ENCODE peak calls at places on chromosome 2, in ten cellular contexts. X is K562, D is mucosa of descending colon, R is IMR-90, U is body of pancreas, P is upper lobe of right lung, C is left lung, S is adrenal gland, Q is neuronal stem cell, F is Peyer's patch. N is an unnamed sample.

GRCh38 chr2:1671916-1672315 is 72.4 kb downstream of the PXDN start:
- DNase-seq in X (no peak), D (no peak), R (no peak), U (no peak), P (no peak), C (no peak), S (no peak), Q (no peak), F (no peak), N (no peak)

GRCh38 chr2:65075605-65076344 is 19.6 kb downstream of the CEP68 start:
- DNase-seq in X (peak; percentile 35), D (peak; percentile 77), R (no peak), U (no peak), P (no peak), C (no peak), S (no peak), Q (no peak), F (peak; percentile 9), N (no peak)

GRCh38 chr2:25933622-25934021 is 48.7 kb downstream of the KIF3C start:
- DNase-seq in X (no peak), D (no peak), R (no peak), U (no peak), P (no peak), C (no peak), S (no peak), Q (no peak), F (no peak), N (no peak)

GRCh38 chr2:85579266-85579935 is 2.0 kb downstream of the VAMP8 start:
- DNase-seq in X (no peak), D (no peak), R (no peak), U (no peak), P (no peak), C (no peak), S (no peak), Q (no peak), F (no peak), N (no peak)

GRCh38 chr2:29165362-29166236 is 50.4 kb downstream of the CLIP4 start:
- DNase-seq in X (no peak), D (no peak), R (peak; percentile 93), U (no peak), P (no peak), C (no peak), S (no peak), Q (no peak), F (no peak), N (peak; percentile 15)

GRCh38 chr2:195407782-195408181 is 249.2 kb upstream of the SLC39A10 start:
- DNase-seq in X (no peak), D (no peak), R (peak; percentile 66), U (no peak), P (no peak), C (no peak), S (no peak), Q (no peak), F (no peak), N (no peak)

GRCh38 chr2:177239934-177240600 is 24.5 kb downstream of the NFE2L2 start:
- DNase-seq in X (no peak), D (peak; percentile 73), R (peak; percentile 49), U (no peak), P (no peak), C (no peak), S (peak; percentile 65), Q (no peak), F (peak; percentile 57), N (peak; percentile 66)

GRCh38 chr2:149055751-149056150 is 17.3 kb downstream of the LYPD6B start:
- DNase-seq in X (no peak), D (no peak), R (no peak), U (no peak), P (no peak), C (no peak), S (no peak), Q (no peak), F (no peak), N (no peak)

GRCh38 chr2:164430166-164430783 is 191.0 kb downstream of the GRB14 start:
- DNase-seq in X (no peak), D (peak; percentile 42), R (peak; percentile 38), U (peak; percentile 20), P (no peak), C (no peak), S (no peak), Q (peak; percentile 43), F (no peak), N (peak; percentile 25)

GRCh38 chr2:223989206-223989859 is 32.1 kb downstream of the MRPL44 start:
- DNase-seq in X (peak; percentile 8), D (peak; percentile 71), R (no peak), U (peak; percentile 45), P (no peak), C (no peak), S (no peak), Q (no peak), F (no peak), N (no peak)

GRCh38 chr2:39563572-39563971 is 102.1 kb upstream of the TMEM178A start:
- DNase-seq in X (no peak), D (no peak), R (no peak), U (no peak), P (no peak), C (no peak), S (no peak), Q (no peak), F (no peak), N (no peak)

GRCh38 chr2:11738589-11739436 is 7.6 kb upstream of the LPIN1 start:
- DNase-seq in X (peak; percentile 36), D (peak; percentile 54), R (peak; percentile 87), U (peak; percentile 56), P (peak; percentile 83), C (no peak), S (peak; percentile 92), Q (no peak), F (peak; percentile 42), N (no peak)

GRCh38 chr2:129765326-129766158 is 213.9 kb upstream of the RAB6C start:
- DNase-seq in X (no peak), D (no peak), R (no peak), U (no peak), P (no peak), C (no peak), S (no peak), Q (no peak), F (no peak), N (no peak)

GRCh38 chr2:172096661-172097547 is 5.8 kb downstream of the DLX2 start:
- DNase-seq in X (no peak), D (no peak), R (peak; percentile 39), U (no peak), P (no peak), C (no peak), S (no peak), Q (peak; percentile 33), F (no peak), N (no peak)

GRCh38 chr2:212843409-212844199 is 305.0 kb upstream of the ERBB4 start:
- DNase-seq in X (no peak), D (no peak), R (peak; percentile 91), U (no peak), P (no peak), C (no peak), S (no peak), Q (no peak), F (no peak), N (no peak)

GRCh38 chr2:26515771-26516170 is 37.8 kb upstream of the OTOF start:
- DNase-seq in X (no peak), D (no peak), R (no peak), U (no peak), P (no peak), C (no peak), S (no peak), Q (no peak), F (no peak), N (no peak)

GRCh38 chr2:216536725-216537124 is 38.1 kb downstream of the RPL37A start:
- DNase-seq in X (no peak), D (no peak), R (peak; percentile 74), U (no peak), P (no peak), C (no peak), S (peak; percentile 22), Q (no peak), F (no peak), N (no peak)

DNA sequence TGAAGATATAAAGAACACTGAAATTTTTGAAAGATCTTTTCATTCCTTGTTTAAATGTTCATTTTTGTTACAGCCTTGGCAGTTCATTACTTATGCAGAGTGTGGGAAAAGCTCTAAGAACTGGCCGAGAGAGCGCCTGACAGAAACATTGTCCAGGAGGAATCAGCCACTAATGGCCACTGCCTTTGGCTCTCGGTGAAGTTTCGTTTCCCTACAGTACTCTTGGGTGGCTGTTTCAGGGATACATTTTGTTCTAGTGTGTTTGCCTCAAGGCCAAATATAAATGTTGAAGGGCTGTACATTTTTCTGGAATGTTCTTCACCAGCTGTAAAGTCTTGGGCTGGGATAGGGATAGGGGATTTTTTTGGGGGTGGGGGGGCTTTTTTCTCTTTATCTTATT is 10.8 kb downstream of the SPTBN1 start:
- DNase-seq in X (no peak), D (no peak), R (no peak), U (no peak), P (no peak), C (no peak), S (no peak), Q (no peak), F (no peak), N (no peak)
- H3K4me1 ChIP-seq in X (no peaks in the 10 kb centered on the region), D (no peaks in the 10 kb centered on the region), R (peaks cover 14% of the 10 kb centered on the region), U (peaks cover 7% of the 10 kb centered on the region), P (peaks cover 57% of the 10 kb centered on the region), C (peaks cover 64% of the 10 kb centered on the region), S (peaks cover 69% of the 10 kb centered on the region), Q (no peaks in the 10 kb centered on the region), F (no peaks in the 10 kb centered on the region), N (peaks cover 20% of the 10 kb centered on the region)

DNA sequence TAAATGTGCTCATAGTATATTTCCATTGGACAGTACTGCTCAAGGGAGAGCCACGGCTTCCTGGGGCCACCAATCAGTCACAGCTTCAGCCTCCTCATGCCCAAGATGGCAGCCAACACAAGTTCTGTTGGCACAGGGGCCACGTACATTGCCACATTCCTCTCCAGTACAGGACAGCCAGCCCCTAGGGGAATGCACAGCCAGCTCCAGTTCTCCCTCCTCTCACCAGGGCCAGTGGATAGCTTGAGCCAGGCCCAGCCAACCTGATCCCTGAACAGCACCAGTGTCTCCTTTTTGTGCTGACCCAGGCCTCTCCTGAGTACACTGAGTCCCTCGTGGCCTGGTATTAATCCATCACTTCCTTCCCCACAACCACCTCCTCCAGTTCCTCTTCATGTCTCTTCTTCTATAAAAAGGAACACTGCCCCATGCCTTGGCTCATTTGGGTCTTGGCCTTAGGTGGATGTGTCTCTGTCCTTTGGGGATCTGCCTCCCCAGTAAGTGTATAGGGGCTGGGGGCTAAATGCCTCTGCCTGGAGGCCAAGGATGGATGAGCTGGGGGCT is 168.7 kb downstream of the TNS1 start:
- DNase-seq in X (no peak), D (no peak), R (no peak), U (no peak), P (no peak), C (no peak), S (peak; percentile 59), Q (no peak), F (no peak), N (no peak)
- H3K4me1 ChIP-seq in X (peaks cover 34% of the 10 kb centered on the region), D (no peaks in the 10 kb centered on the region), R (peaks cover 11% of the 10 kb centered on the region), U (peaks cover 5% of the 10 kb centered on the region), P (peaks cover 41% of the 10 kb centered on the region), C (peaks cover 67% of the 10 kb centered on the region), S (peaks cover 60% of the 10 kb centered on the region), Q (peaks cover 25% of the 10 kb centered on the region), F (peaks cover 14% of the 10 kb centered on the region), N (no peaks in the 10 kb centered on the region)

GRCh38 chr2:190836767-190837166 is 43.9 kb upstream of the GLS start:
- DNase-seq in X (no peak), D (no peak), R (no peak), U (no peak), P (no peak), C (no peak), S (no peak), Q (no peak), F (no peak), N (no peak)
- H3K4me1 ChIP-seq in X (no peaks in the 10 kb centered on the region), D (no peaks in the 10 kb centered on the region), R (peaks cover 14% of the 10 kb centered on the region), U (no peaks in the 10 kb centered on the region), P (peaks cover 5% of the 10 kb centered on the region), C (peaks cover 5% of the 10 kb centered on the region), S (peaks cover 45% of the 10 kb centered on the region), Q (no peaks in the 10 kb centered on the region), F (no peaks in the 10 kb centered on the region), N (no peaks in the 10 kb centered on the region)

GRCh38 chr2:15733867-15734765 is 142.4 kb downstream of the DDX1 start:
- DNase-seq in X (no peak), D (no peak), R (peak; percentile 6), U (no peak), P (no peak), C (no peak), S (peak; percentile 72), Q (no peak), F (no peak), N (no peak)
- H3K4me1 ChIP-seq in X (peaks cover 7% of the 10 kb centered on the region), D (peaks cover 5% of the 10 kb centered on the region), R (peaks cover 2% of the 10 kb centered on the region), U (peaks cover 38% of the 10 kb centered on the region), P (peaks cover 26% of the 10 kb centered on the region), C (peaks cover 18% of the 10 kb centered on the region), S (peaks cover 43% of the 10 kb centered on the region), Q (peaks cover 15% of the 10 kb centered on the region), F (peaks cover 30% of the 10 kb centered on the region), N (peaks cover 8% of the 10 kb centered on the region)